ENCODE peak calls at places on chromosomes 16 and 17, in six cellular contexts. One of them, this sample, is unnamed.

GRCh38 chr17:69763503-69763902 is 311.5 kb upstream of the KCNJ16 start:
- DNase-seq in HS-27A: no peak
- DNase-seq in GM04504: no peak
- DNase-seq in NCI-H2081: no peak
- DNase-seq in NCI-H460: peak
- DNase-seq in SJSA1: no peak
- DNase-seq in this sample: peak

GRCh38 chr16:87956771-87957279 is 5.6 kb downstream of the BANP start:
- DNase-seq in GM04504: no peak
- DNase-seq in NCI-H2081: no peak
- DNase-seq in HS-27A: no peak
- DNase-seq in SJSA1: no peak
- DNase-seq in NCI-H460: no peak
- DNase-seq in this sample: no peak

GRCh38 chr16:29148867-29149272 is 164.0 kb downstream of the LAT start:
- DNase-seq in GM04504: no peak
- DNase-seq in HS-27A: no peak
- DNase-seq in NCI-H2081: no peak
- DNase-seq in SJSA1: no peak
- DNase-seq in NCI-H460: no peak
- DNase-seq in this sample: no peak

GRCh38 chr17:72388765-72389473 is 268.1 kb downstream of the SOX9 start:
- DNase-seq in NCI-H460: peak
- DNase-seq in GM04504: no peak
- DNase-seq in HS-27A: peak
- DNase-seq in NCI-H2081: no peak
- DNase-seq in SJSA1: no peak
- DNase-seq in this sample: peak

GRCh38 chr17:3221850-3222249 is 14.4 kb downstream of the OR1A1 start:
- DNase-seq in NCI-H2081: no peak
- DNase-seq in HS-27A: no peak
- DNase-seq in NCI-H460: no peak
- DNase-seq in GM04504: no peak
- DNase-seq in SJSA1: no peak
- DNase-seq in this sample: no peak

GRCh38 chr16:74107795-74108610 is 188.6 kb upstream of the PSMD7 start:
- DNase-seq in NCI-H460: peak
- DNase-seq in HS-27A: peak
- DNase-seq in SJSA1: no peak
- DNase-seq in GM04504: no peak
- DNase-seq in NCI-H2081: peak
- DNase-seq in this sample: peak

GRCh38 chr16:31130336-31130812 is 5.2 kb downstream of the PRSS8 start:
- DNase-seq in SJSA1: no peak
- DNase-seq in NCI-H2081: no peak
- DNase-seq in GM04504: no peak
- DNase-seq in NCI-H460: no peak
- DNase-seq in HS-27A: no peak
- DNase-seq in this sample: no peak

GRCh38 chr17:79174193-79174765 is 99.7 kb downstream of the ENGASE start:
- DNase-seq in SJSA1: no peak
- DNase-seq in NCI-H2081: no peak
- DNase-seq in NCI-H460: no peak
- DNase-seq in GM04504: no peak
- DNase-seq in HS-27A: no peak
- DNase-seq in this sample: no peak

GRCh38 chr16:47467501-47467900 is 6.4 kb downstream of the PHKB start:
- DNase-seq in HS-27A: no peak
- DNase-seq in NCI-H460: no peak
- DNase-seq in SJSA1: no peak
- DNase-seq in NCI-H2081: no peak
- DNase-seq in GM04504: no peak
- DNase-seq in this sample: no peak

GRCh38 chr17:74446551-74447500 is 14.9 kb downstream of the GPRC5C start:
- DNase-seq in HS-27A: no peak
- DNase-seq in SJSA1: no peak
- DNase-seq in NCI-H2081: peak
- DNase-seq in NCI-H460: no peak
- DNase-seq in GM04504: no peak
- DNase-seq in this sample: no peak

GRCh38 chr16:57166951-57167350 is 18.9 kb downstream of the PSME3IP1 start:
- DNase-seq in SJSA1: no peak
- DNase-seq in NCI-H460: no peak
- DNase-seq in GM04504: no peak
- DNase-seq in HS-27A: no peak
- DNase-seq in NCI-H2081: no peak
- DNase-seq in this sample: peak

GRCh38 chr17:72850410-72850809 is 242.1 kb downstream of the SLC39A11 start:
- DNase-seq in NCI-H2081: no peak
- DNase-seq in SJSA1: no peak
- DNase-seq in GM04504: peak
- DNase-seq in NCI-H460: peak
- DNase-seq in HS-27A: no peak
- DNase-seq in this sample: no peak

GRCh38 chr17:8963665-8964258 is 1.7 kb downstream of the PIK3R5 start:
- DNase-seq in HS-27A: no peak
- DNase-seq in GM04504: no peak
- DNase-seq in NCI-H460: no peak
- DNase-seq in SJSA1: no peak
- DNase-seq in NCI-H2081: no peak
- DNase-seq in this sample: no peak

GRCh38 chr16:65297453-65297852 is 175.6 kb upstream of the CDH11 start:
- DNase-seq in HS-27A: no peak
- DNase-seq in GM04504: no peak
- DNase-seq in NCI-H2081: no peak
- DNase-seq in NCI-H460: no peak
- DNase-seq in SJSA1: no peak
- DNase-seq in this sample: peak

GRCh38 chr16:4850211-4850610 is 2.9 kb downstream of the UBN1 start:
- DNase-seq in GM04504: no peak
- DNase-seq in HS-27A: no peak
- DNase-seq in NCI-H460: no peak
- DNase-seq in SJSA1: no peak
- DNase-seq in NCI-H2081: no peak
- DNase-seq in this sample: no peak

GRCh38 chr16:72013389-72013788 is 4.8 kb downstream of the DHODH start:
- DNase-seq in HS-27A: no peak
- DNase-seq in GM04504: no peak
- DNase-seq in NCI-H460: no peak
- DNase-seq in NCI-H2081: no peak
- DNase-seq in SJSA1: no peak
- DNase-seq in this sample: peak

GRCh38 chr16:66503030-66503429 is 46.9 kb downstream of the TK2 start:
- DNase-seq in NCI-H2081: no peak
- DNase-seq in HS-27A: no peak
- DNase-seq in SJSA1: peak
- DNase-seq in GM04504: no peak
- DNase-seq in NCI-H460: no peak
- DNase-seq in this sample: no peak

GRCh38 chr17:15220785-15221184 is 44.3 kb downstream of the PMP22 start:
- DNase-seq in SJSA1: no peak
- DNase-seq in GM04504: peak
- DNase-seq in HS-27A: no peak
- DNase-seq in NCI-H460: no peak
- DNase-seq in NCI-H2081: no peak
- DNase-seq in this sample: no peak

GRCh38 chr17:27944546-27945332 is 51.6 kb upstream of the LYRM9 start:
- DNase-seq in SJSA1: no peak
- DNase-seq in HS-27A: no peak
- DNase-seq in NCI-H2081: peak
- DNase-seq in GM04504: no peak
- DNase-seq in NCI-H460: no peak
- DNase-seq in this sample: no peak

GRCh38 chr16:83727018-83727417 is 80.8 kb upstream of the HSBP1 start:
- DNase-seq in SJSA1: no peak
- DNase-seq in NCI-H460: no peak
- DNase-seq in GM04504: no peak
- DNase-seq in NCI-H2081: no peak
- DNase-seq in HS-27A: no peak
- DNase-seq in this sample: no peak

GRCh38 chr17:69228576-69228975 is at the start of gene ABCA10:
- DNase-seq in GM04504: no peak
- DNase-seq in SJSA1: no peak
- DNase-seq in NCI-H2081: no peak
- DNase-seq in NCI-H460: no peak
- DNase-seq in HS-27A: no peak
- DNase-seq in this sample: no peak

GRCh38 chr17:41483991-41484826 is 3.3 kb upstream of the KRT35 start:
- DNase-seq in SJSA1: no peak
- DNase-seq in GM04504: no peak
- DNase-seq in NCI-H460: no peak
- DNase-seq in HS-27A: no peak
- DNase-seq in NCI-H2081: no peak
- DNase-seq in this sample: no peak

GRCh38 chr17:27293359-27293897 is 486 bp upstream of the WSB1 start:
- DNase-seq in NCI-H2081: no peak
- DNase-seq in GM04504: no peak
- DNase-seq in NCI-H460: no peak
- DNase-seq in SJSA1: no peak
- DNase-seq in HS-27A: no peak
- DNase-seq in this sample: no peak

GRCh38 chr17:76775021-76775420 is 37.1 kb downstream of the MFSD11 start:
- DNase-seq in SJSA1: no peak
- DNase-seq in GM04504: no peak
- DNase-seq in NCI-H2081: no peak
- DNase-seq in HS-27A: no peak
- DNase-seq in NCI-H460: no peak
- DNase-seq in this sample: no peak

GRCh38 chr17:40791116-40791515 is 8.6 kb downstream of the KRT28 start:
- DNase-seq in GM04504: peak
- DNase-seq in HS-27A: no peak
- DNase-seq in NCI-H2081: no peak
- DNase-seq in NCI-H460: no peak
- DNase-seq in SJSA1: no peak
- DNase-seq in this sample: no peak

GRCh38 chr17:1882836-1883235 is 53.0 kb downstream of the RPA1 start:
- DNase-seq in NCI-H2081: no peak
- DNase-seq in SJSA1: no peak
- DNase-seq in GM04504: no peak
- DNase-seq in HS-27A: no peak
- DNase-seq in NCI-H460: peak
- DNase-seq in this sample: peak

GRCh38 chr17:64554028-64554637 is 47.4 kb downstream of the CEP95 start:
- DNase-seq in GM04504: no peak
- DNase-seq in SJSA1: no peak
- DNase-seq in HS-27A: no peak
- DNase-seq in NCI-H460: no peak
- DNase-seq in NCI-H2081: no peak
- DNase-seq in this sample: no peak